ENCODE peak calls at places on chromosomes 3 and 15, in six cellular contexts. F is PC-3; H is CD4-positive, CD25-positive, alpha-beta regulatory T cell; T is cardiac muscle cell; U is lung; J is uterus. D is an unnamed sample.

GRCh38 chr15:49627407-49627877 is 6.6 kb downstream of the DTWD1 start:
- DNase-seq in F (peak; percentile 85), H (no peak), T (peak; percentile 70), U (no peak), J (no peak), D (no peak)

GRCh38 chr15:31435256-31435781 is 108.7 kb downstream of the KLF13 start:
- DNase-seq in F (peak; percentile 65), H (peak; percentile 54), T (peak; percentile 89), U (peak; percentile 76), J (peak; percentile 87), D (peak; percentile 74)

GRCh38 chr15:61315471-61315870 is 86.4 kb upstream of the RORA start:
- DNase-seq in F (peak; percentile 9), H (no peak), T (no peak), U (no peak), J (no peak), D (no peak)

GRCh38 chr3:139441656-139442055 is 34.7 kb downstream of the RBP2 start:
- DNase-seq in F (no peak), H (no peak), T (no peak), U (no peak), J (no peak), D (no peak)

GRCh38 chr3:101084404-101084803 is 91.2 kb upstream of the ABI3BP start:
- DNase-seq in F (peak; percentile 14), H (no peak), T (no peak), U (no peak), J (no peak), D (no peak)

GRCh38 chr3:139935071-139935865 is at the start of gene CLSTN2:
- DNase-seq in F (no peak), H (no peak), T (peak; percentile 44), U (no peak), J (peak; percentile 72), D (no peak)

GRCh38 chr3:16663852-16664712 is 58.9 kb upstream of the DAZL start:
- DNase-seq in F (no peak), H (no peak), T (no peak), U (no peak), J (no peak), D (no peak)

GRCh38 chr3:47540281-47540680 is 26.8 kb upstream of the ELP6 start:
- DNase-seq in F (no peak), H (no peak), T (no peak), U (no peak), J (no peak), D (no peak)

GRCh38 chr15:85318048-85318731 is 62.2 kb upstream of the AKAP13 start:
- DNase-seq in F (peak; percentile 67), H (no peak), T (peak; percentile 80), U (no peak), J (no peak), D (no peak)

GRCh38 chr3:29275309-29275708 is 5.6 kb upstream of the RBMS3 start:
- DNase-seq in F (no peak), H (no peak), T (peak; percentile 62), U (no peak), J (peak; percentile 25), D (no peak)

GRCh38 chr3:172530101-172530561 is 6.9 kb upstream of the TNFSF10 start:
- DNase-seq in F (no peak), H (no peak), T (no peak), U (no peak), J (no peak), D (no peak)

GRCh38 chr15:91032919-91033803 is 10.8 kb upstream of the VPS33B start:
- DNase-seq in F (peak; percentile 76), H (peak; percentile 35), T (peak; percentile 21), U (peak; percentile 84), J (no peak), D (peak; percentile 87)

GRCh38 chr15:66923438-66923881 is 141.9 kb upstream of the SMAD3 start:
- DNase-seq in F (peak; percentile 48), H (no peak), T (no peak), U (no peak), J (no peak), D (peak; percentile 61)

GRCh38 chr3:72998489-72998888 is 1.9 kb downstream of the PPP4R2 start:
- DNase-seq in F (no peak), H (no peak), T (peak; percentile 19), U (no peak), J (no peak), D (no peak)

GRCh38 chr15:74182131-74182530 is 8.6 kb downstream of the ISLR start:
- DNase-seq in F (no peak), H (no peak), T (no peak), U (no peak), J (no peak), D (no peak)

GRCh38 chr3:136141891-136142290 is 54.2 kb downstream of the MSL2 start:
- DNase-seq in F (peak; percentile 43), H (no peak), T (no peak), U (no peak), J (no peak), D (no peak)

GRCh38 chr15:60651155-60651554 is 172.2 kb upstream of the ICE2 start:
- DNase-seq in F (no peak), H (no peak), T (peak; percentile 27), U (no peak), J (no peak), D (no peak)

GRCh38 chr3:157913052-157913451 is 193.2 kb downstream of the SHOX2 start:
- DNase-seq in F (no peak), H (no peak), T (no peak), U (no peak), J (no peak), D (no peak)

GRCh38 chr15:81327526-81327925 is 3.6 kb upstream of the STARD5 start:
- DNase-seq in F (no peak), H (no peak), T (peak; percentile 90), U (no peak), J (no peak), D (no peak)

GRCh38 chr3:66527253-66527652 is 26.4 kb upstream of the LRIG1 start:
- DNase-seq in F (no peak), H (no peak), T (peak; percentile 5), U (no peak), J (no peak), D (no peak)

GRCh38 chr15:46365612-46366011 is 730.8 kb downstream of the SQOR start:
- DNase-seq in F (peak; percentile 1), H (no peak), T (peak; percentile 12), U (no peak), J (no peak), D (no peak)

GRCh38 chr3:11522398-11522715 is 121.4 kb downstream of the VGLL4 start:
- DNase-seq in F (peak; percentile 64), H (no peak), T (no peak), U (no peak), J (no peak), D (no peak)

GRCh38 chr3:197363553-197364409 is 65.4 kb upstream of the DLG1 start:
- DNase-seq in F (no peak), H (no peak), T (no peak), U (no peak), J (no peak), D (no peak)

GRCh38 chr3:14266361-14266760 is 87.7 kb downstream of the LSM3 start:
- DNase-seq in F (no peak), H (no peak), T (peak; percentile 89), U (no peak), J (peak; percentile 79), D (no peak)

GRCh38 chr15:43279496-43279895 is 12.8 kb upstream of the TGM5 start:
- DNase-seq in F (no peak), H (no peak), T (no peak), U (no peak), J (no peak), D (no peak)

GRCh38 chr3:71301001-71301400 is 282.5 kb downstream of the FOXP1 start:
- DNase-seq in F (no peak), H (no peak), T (no peak), U (no peak), J (no peak), D (no peak)

GRCh38 chr3:71302604-71303003 is 280.9 kb downstream of the FOXP1 start:
- DNase-seq in F (no peak), H (no peak), T (no peak), U (no peak), J (no peak), D (no peak)

GRCh38 chr3:71303627-71304260 is 279.8 kb downstream of the FOXP1 start:
- DNase-seq in F (no peak), H (no peak), T (no peak), U (no peak), J (no peak), D (no peak)

GRCh38 chr3:71294919-71295318 is 288.6 kb downstream of the FOXP1 start:
- DNase-seq in F (no peak), H (no peak), T (no peak), U (no peak), J (no peak), D (no peak)

DNA sequence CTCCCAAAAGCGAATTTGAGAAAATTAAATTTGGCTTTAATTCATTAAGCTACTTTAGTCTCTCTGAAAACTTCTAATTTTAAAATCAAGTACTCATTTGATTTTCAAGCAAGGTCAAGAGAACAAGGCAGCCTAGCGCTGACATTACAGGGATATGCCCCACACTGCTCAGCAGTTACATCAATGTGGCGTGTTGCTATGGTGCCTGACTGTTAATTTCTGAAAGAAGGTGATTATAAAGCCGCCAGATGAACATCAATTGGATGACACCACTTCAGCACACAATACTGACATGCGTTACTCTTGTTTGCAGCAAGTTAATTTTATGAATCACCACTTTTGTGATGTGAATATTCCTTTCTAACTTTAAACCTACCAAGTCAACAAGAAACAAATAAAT is 284.4 kb downstream of the FOXP1 start:
- DNase-seq in F (no peak), H (peak; percentile 9), T (no peak), U (no peak), J (no peak), D (no peak)
- H3K27ac ChIP-seq in F (no peak overlapping the region), H (peak overlapping the region; percentile 74), T (peak overlapping the region; percentile 12), U (no peak overlapping the region), J (no peak overlapping the region), D (no peak overlapping the region)

GRCh38 chr3:112644453-112644852 is 3.5 kb upstream of the CCDC80 start:
- DNase-seq in F (no peak), H (no peak), T (no peak), U (no peak), J (no peak), D (no peak)

GRCh38 chr3:112646623-112647022 is 5.7 kb upstream of the CCDC80 start:
- DNase-seq in F (peak; percentile 86), H (no peak), T (no peak), U (no peak), J (no peak), D (no peak)

GRCh38 chr3:112642912-112643506 is 2.1 kb upstream of the CCDC80 start:
- DNase-seq in F (peak; percentile 95), H (peak; percentile 63), T (peak; percentile 97), U (peak; percentile 83), J (peak; percentile 92), D (peak; percentile 80)

GRCh38 chr3:112640864-112641751 is at the start of gene CCDC80:
- DNase-seq in F (peak; percentile 89), H (no peak), T (peak; percentile 95), U (no peak), J (peak; percentile 63), D (no peak)

GRCh38 chr3:112643621-112644236 is 2.8 kb upstream of the CCDC80 start:
- DNase-seq in F (no peak), H (no peak), T (peak; percentile 7), U (no peak), J (no peak), D (no peak)
- H3K4me1 ChIP-seq in F (peaks cover 74% of the 10 kb centered on the region), H (peaks cover 8% of the 10 kb centered on the region), T (peaks cover 28% of the 10 kb centered on the region), U (no peaks in the 10 kb centered on the region), J (peaks cover 7% of the 10 kb centered on the region), D (peaks cover 15% of the 10 kb centered on the region)

GRCh38 chr15:83285284-83285978 is 967 bp upstream of the BNC1 start:
- DNase-seq in F (no peak), H (no peak), T (no peak), U (no peak), J (no peak), D (no peak)
- H3K27me3 ChIP-seq in F (no peaks in the 10 kb centered on the region), H (peaks cover 28% of the 10 kb centered on the region), T (peaks cover 52% of the 10 kb centered on the region), U (peaks cover 5% of the 10 kb centered on the region), J (peaks cover 34% of the 10 kb centered on the region), D (peaks cover 38% of the 10 kb centered on the region)

GRCh38 chr3:69762790-69763229 is 23.5 kb downstream of the MITF start:
- DNase-seq in F (no peak), H (no peak), T (no peak), U (no peak), J (no peak), D (no peak)
- H3K27ac ChIP-seq in F (peak overlapping the region; percentile 85), H (no peak overlapping the region), T (peak overlapping the region; percentile 44), U (no peak overlapping the region), J (peak overlapping the region; percentile 74), D (no peak overlapping the region)